ENCODE peak calls at places on chromosomes 13 and 19, in four cellular contexts. W is body of pancreas, O is heart left ventricle, L is astrocyte of the spinal cord. S is an unnamed sample.

GRCh38 chr19:53374288-53374687 is 8.8 kb downstream of the ZNF525 start:
- DNase-seq in W (no peak), O (no peak), L (no peak), S (no peak)

GRCh38 chr19:53789708-53790678 is 34.1 kb downstream of the NLRP12 start:
- DNase-seq in W (no peak), O (no peak), L (no peak), S (no peak)

GRCh38 chr13:21304256-21304655 is 127.8 kb downstream of the MRPL57 start:
- DNase-seq in W (no peak), O (no peak), L (no peak), S (no peak)

GRCh38 chr19:8630796-8631424 is 477 bp downstream of the NFILZ start:
- DNase-seq in W (no peak), O (no peak), L (no peak), S (no peak)

GRCh38 chr13:30047154-30047874 is 196.9 kb upstream of the UBL3 start:
- DNase-seq in W (no peak), O (no peak), L (no peak), S (no peak)

GRCh38 chr19:10861118-10861651 is 10.2 kb upstream of the CARM1 start:
- DNase-seq in W (peak), O (no peak), L (no peak), S (no peak)

GRCh38 chr13:67119481-67119883 is 110.7 kb downstream of the PCDH9 start:
- DNase-seq in W (no peak), O (no peak), L (peak), S (peak)

GRCh38 chr13:33119886-33120543 is 103.8 kb downstream of the KL start:
- DNase-seq in W (no peak), O (no peak), L (no peak), S (no peak)

GRCh38 chr13:41004875-41005693 is 14.0 kb downstream of the ELF1 start:
- DNase-seq in W (no peak), O (no peak), L (no peak), S (no peak)

GRCh38 chr19:18063463-18063862 is 23.3 kb downstream of the IL12RB1 start:
- DNase-seq in W (no peak), O (no peak), L (no peak), S (no peak)

GRCh38 chr19:49502866-49503581 is 6.8 kb downstream of the RPS11 start:
- DNase-seq in W (peak), O (peak), L (peak), S (peak)

GRCh38 chr19:57560049-57560491 is 407 bp upstream of the ZNF550 start:
- DNase-seq in W (peak), O (peak), L (peak), S (peak)

DNA sequence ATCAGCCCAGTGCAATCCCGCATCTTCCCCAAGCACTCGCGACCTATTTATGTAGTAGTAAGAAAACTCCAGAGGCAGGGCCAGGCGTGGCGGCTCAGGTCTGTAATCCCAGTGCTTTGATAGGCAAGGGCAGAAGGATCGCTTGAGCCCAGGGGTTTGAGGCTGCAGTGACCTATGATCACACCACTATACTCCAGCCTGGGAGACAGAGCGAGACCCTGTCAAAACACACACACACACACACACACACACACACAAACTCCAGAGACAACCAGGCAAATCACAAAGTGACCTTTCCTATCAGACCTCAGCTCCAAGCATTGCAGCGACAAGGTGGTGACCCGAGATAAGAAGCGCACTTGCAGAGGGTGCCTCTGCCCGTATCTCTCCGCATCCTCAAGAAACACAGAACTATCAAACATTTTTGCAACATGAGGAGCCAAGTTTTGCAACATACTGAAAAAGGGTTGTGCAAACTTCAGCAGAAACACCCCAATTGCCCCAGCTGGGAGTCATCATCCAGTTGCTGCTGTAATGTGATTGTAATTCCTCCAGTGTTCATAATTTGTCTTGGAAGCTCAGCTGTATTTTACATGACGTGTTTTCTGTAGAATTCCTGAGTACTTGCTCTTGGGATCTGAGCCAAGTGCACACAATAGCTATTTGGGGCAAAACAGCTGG is 8.7 kb upstream of the KLF2 start:
- DNase-seq in W (peak), O (peak), L (peak), S (peak)
- H3K4me3 ChIP-seq in W (no peak), O (no peak), L (no peak), S (no peak)

DNA sequence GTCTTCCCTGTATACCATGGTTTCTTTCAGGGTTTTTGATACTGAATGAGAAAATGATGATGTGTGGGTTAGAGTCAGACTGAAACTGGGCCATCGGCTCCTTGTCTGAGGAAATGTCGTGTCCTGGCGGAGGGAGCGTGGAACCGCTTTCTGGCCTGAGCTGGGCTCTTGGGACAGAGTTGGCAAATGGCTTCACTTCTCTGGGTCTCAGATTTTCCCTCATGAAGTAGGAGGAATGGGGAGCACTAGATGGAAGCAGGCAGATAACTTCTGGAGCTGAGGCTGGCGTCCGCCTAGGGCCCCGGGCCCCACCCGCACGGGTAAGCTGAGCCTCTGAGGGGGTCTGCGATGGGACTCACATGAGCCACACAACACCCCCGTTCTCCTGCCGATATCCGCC is 133.3 kb upstream of the WASF3 start:
- DNase-seq in W (no peak), O (peak), L (no peak), S (no peak)
- H3K4me3 ChIP-seq in W (no peak), O (no peak), L (no peak), S (no peak)

GRCh38 chr13:111225184-111225583 is 95.3 kb upstream of the TEX29 start:
- DNase-seq in W (no peak), O (no peak), L (no peak), S (no peak)

GRCh38 chr13:111227405-111227804 is 93.0 kb upstream of the TEX29 start:
- DNase-seq in W (no peak), O (no peak), L (peak), S (no peak)

GRCh38 chr13:111225810-111226546 is 94.5 kb upstream of the TEX29 start:
- DNase-seq in W (no peak), O (no peak), L (no peak), S (no peak)

GRCh38 chr13:111230385-111230930 is 90.0 kb upstream of the TEX29 start:
- DNase-seq in W (no peak), O (no peak), L (no peak), S (no peak)

GRCh38 chr13:111228262-111229144 is 91.9 kb upstream of the TEX29 start:
- DNase-seq in W (peak), O (no peak), L (peak), S (no peak)
- H3K4me3 ChIP-seq in W (no peak), O (no peak), L (peak), S (no peak)

DNA sequence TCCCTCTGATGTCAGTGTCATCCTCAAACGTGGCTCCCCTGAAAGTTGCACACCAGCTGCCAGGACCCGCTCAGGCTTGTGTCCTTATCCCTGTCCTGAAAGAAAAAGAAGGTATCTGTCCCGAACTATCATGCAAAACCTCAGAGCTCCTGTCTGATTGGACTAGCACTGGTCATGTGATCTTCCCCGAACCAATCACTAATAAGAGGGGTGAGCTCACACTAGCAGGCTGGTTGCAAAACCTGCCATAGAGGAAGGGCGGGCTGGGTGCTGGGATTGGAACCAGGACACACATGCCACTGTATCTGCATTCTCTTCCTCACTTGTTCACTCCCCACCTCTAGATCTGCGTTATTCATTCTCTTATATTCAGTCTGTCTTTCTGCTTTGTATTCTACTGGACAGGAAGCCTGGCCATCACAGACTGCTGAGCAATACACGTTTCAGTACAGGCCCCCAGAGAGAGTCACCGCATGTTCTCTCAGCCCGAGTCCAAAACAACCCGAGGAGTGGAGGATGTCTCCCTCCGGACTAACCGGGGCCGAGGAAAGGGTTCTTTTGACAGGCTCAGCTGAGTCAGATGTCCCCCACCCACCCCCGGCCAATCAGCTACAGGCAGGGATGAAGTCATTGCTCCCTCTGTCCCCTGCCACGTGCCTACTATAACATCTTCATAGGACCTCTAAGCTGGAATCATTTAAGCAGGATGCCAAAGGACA is 97.7 kb downstream of the SIPA1L3 start:
- DNase-seq in W (peak), O (peak), L (peak), S (peak)
- H3K4me3 ChIP-seq in W (no peak), O (peak), L (peak), S (peak)

DNA sequence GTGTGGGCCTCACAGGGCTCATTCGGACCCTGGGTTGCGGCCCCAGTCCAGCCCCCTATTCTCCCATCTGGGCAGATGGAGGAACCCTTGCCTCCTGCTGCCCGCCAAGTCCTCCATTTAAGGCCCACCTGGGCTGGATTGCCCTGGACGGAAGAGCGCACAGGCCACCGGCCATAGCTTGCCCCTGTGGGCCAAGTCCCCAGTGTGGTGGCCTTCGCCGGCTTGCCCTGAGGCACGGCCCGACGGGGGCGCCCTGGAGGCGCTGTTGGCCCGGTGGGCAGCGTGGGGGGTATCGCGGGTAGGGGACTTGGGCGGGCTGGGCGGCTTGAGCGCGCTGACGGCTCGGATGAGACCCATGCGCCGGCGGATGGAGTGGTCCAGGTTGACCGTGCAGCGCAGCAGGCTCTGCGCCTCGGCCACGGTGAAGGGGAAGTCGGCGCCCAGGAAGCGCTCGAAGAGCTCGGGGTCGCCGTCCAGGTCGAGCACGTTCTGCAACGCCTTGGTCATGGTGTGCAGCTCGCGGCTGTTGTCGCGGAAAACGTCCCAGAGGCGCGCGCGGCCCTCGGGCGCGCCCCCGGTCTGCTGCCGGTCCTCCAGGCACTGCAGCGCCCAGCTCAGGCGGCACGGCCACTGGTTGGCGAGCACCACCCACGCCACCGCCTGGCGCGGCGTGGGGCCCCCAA is 8.8 kb downstream of the NKPD1 start:
- DNase-seq in W (no peak), O (no peak), L (no peak), S (no peak)
- H3K4me3 ChIP-seq in W (no peak), O (peak), L (no peak), S (peak)

GRCh38 chr19:40370997-40371801 is 18.8 kb downstream of the HIPK4 start:
- DNase-seq in W (no peak), O (no peak), L (no peak), S (no peak)
- H3K4me3 ChIP-seq in W (no peak), O (no peak), L (no peak), S (no peak)

GRCh38 chr13:109874921-109875454 is 88.6 kb upstream of the IRS2 start:
- DNase-seq in W (no peak), O (no peak), L (peak), S (no peak)
- H3K4me3 ChIP-seq in W (no peak), O (no peak), L (no peak), S (no peak)

DNA sequence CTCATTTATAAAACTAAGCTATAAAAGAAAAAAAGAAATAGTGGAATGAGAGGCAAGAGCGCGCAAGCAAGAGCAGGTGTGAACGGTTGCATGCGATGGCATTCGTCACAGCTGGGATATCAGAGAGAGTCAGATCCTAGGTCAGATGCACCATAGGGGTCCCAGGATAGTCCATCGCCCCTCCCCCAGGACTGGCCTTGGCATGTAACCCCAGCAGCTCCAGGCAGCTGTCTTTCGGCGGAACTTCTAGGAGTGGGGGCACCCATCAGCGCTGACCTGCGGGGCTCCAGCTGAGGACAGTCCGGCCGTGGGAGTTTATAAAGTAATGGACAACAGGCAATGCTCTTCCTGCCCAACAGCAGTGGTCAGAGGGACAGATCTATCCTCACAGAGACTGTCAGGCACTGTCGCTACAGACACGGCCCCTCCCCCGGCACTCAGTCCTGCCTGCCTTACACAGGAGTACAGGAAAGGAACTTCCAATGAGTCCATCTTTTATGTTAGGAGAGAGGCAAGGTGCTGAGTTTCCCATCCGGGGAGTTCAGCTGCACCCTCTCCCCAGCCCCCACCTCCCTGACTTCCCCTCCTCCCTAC is 1.4 kb downstream of the SIAH3 start:
- DNase-seq in W (no peak), O (no peak), L (no peak), S (no peak)
- H3K4me3 ChIP-seq in W (no peak), O (peak), L (no peak), S (no peak)

GRCh38 chr19:7349231-7349591 is 474 bp downstream of the ARHGEF18 start:
- DNase-seq in W (no peak), O (no peak), L (no peak), S (no peak)
- H3K4me3 ChIP-seq in W (no peak), O (no peak), L (no peak), S (no peak)

GRCh38 chr19:43797118-43797517 is 5.1 kb downstream of the LYPD5 start:
- DNase-seq in W (no peak), O (no peak), L (no peak), S (no peak)

GRCh38 chr19:43799502-43800142 is 2.6 kb downstream of the LYPD5 start:
- DNase-seq in W (no peak), O (no peak), L (no peak), S (no peak)

GRCh38 chr19:43798546-43799409 is 3.5 kb downstream of the LYPD5 start:
- DNase-seq in W (peak), O (no peak), L (no peak), S (no peak)

GRCh38 chr19:43797556-43797955 is 4.7 kb downstream of the LYPD5 start:
- DNase-seq in W (no peak), O (no peak), L (no peak), S (no peak)

DNA sequence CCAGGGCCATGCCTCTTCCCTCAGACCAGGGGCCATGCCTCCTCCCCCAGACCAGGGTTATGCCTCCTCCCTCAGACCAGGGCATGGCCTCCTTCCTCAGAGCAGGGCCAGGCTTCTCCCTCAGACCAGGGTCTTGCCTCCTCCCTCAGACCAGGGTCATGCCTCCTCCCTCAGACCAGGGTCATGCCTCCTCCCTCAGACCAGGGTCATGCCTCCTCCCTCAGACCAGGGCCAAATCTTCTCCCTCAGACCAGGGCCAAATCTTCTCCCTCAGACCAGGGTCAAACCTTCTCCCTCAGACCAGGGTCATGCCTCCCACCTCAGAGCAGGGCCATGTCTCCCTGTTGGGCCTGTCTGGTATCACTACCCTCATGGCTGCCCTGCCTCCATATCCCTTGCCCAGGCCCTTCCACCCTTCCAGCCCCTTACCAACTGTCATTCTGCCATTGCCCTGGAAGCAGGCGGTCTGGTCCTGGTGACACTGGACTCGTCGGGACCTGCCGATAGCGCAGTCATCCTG is 4.2 kb downstream of the LYPD5 start:
- DNase-seq in W (no peak), O (no peak), L (no peak), S (no peak)
- H3K4me3 ChIP-seq in W (no peak), O (peak), L (peak), S (peak)

S was measured in skeletal muscle cell.